ENCODE peak calls at places on chromosomes 11 and 22, in six cellular contexts. One of them, this sample, is unnamed.
A peak's percentile ranks its signal among the peaks of the same experiment; 100 is the strongest.

GRCh38 chr11:73308963-73309960 is 1.2 kb downstream of the ARHGEF17 start:
- DNase-seq in A549: peak; percentile 88
- DNase-seq in HepG2: peak; percentile 92
- DNase-seq in GM12878: no peak
- DNase-seq in K562: peak; percentile 47
- DNase-seq in NB4: peak; percentile 91
- DNase-seq in this sample: peak; percentile 92

GRCh38 chr11:61956191-61957027 is 6.3 kb downstream of the BEST1 start:
- DNase-seq in K562: no peak
- DNase-seq in HepG2: no peak
- DNase-seq in NB4: no peak
- DNase-seq in A549: no peak
- DNase-seq in GM12878: no peak
- DNase-seq in this sample: no peak

GRCh38 chr22:45785458-45785857 is 113.8 kb downstream of the ATXN10 start:
- DNase-seq in A549: peak; percentile 75
- DNase-seq in K562: no peak
- DNase-seq in HepG2: peak; percentile 28
- DNase-seq in NB4: no peak
- DNase-seq in GM12878: no peak
- DNase-seq in this sample: no peak

GRCh38 chr11:83004855-83005556 is 66.7 kb downstream of the RAB30 start:
- DNase-seq in GM12878: no peak
- DNase-seq in A549: no peak
- DNase-seq in K562: no peak
- DNase-seq in HepG2: no peak
- DNase-seq in NB4: no peak
- DNase-seq in this sample: no peak

GRCh38 chr11:21556936-21557335 is 635.9 kb upstream of the ANO5 start:
- DNase-seq in HepG2: no peak
- DNase-seq in K562: no peak
- DNase-seq in GM12878: no peak
- DNase-seq in A549: no peak
- DNase-seq in NB4: no peak
- DNase-seq in this sample: no peak

GRCh38 chr11:116773203-116774112 is 671 bp upstream of the BUD13 start:
- DNase-seq in HepG2: no peak
- DNase-seq in A549: no peak
- DNase-seq in K562: no peak
- DNase-seq in NB4: peak; percentile 83
- DNase-seq in GM12878: no peak
- DNase-seq in this sample: peak; percentile 63

GRCh38 chr22:17431179-17431578 is 61.9 kb downstream of the CECR2 start:
- DNase-seq in K562: no peak
- DNase-seq in A549: no peak
- DNase-seq in NB4: peak; percentile 8
- DNase-seq in GM12878: no peak
- DNase-seq in HepG2: no peak
- DNase-seq in this sample: no peak

GRCh38 chr11:34242037-34242625 is 115.7 kb downstream of the ABTB2 start:
- DNase-seq in GM12878: no peak
- DNase-seq in K562: peak; percentile 85
- DNase-seq in NB4: no peak
- DNase-seq in A549: peak; percentile 65
- DNase-seq in HepG2: no peak
- DNase-seq in this sample: no peak

GRCh38 chr22:28297504-28297903 is 378.4 kb upstream of the PITPNB start:
- DNase-seq in NB4: peak; percentile 29
- DNase-seq in K562: no peak
- DNase-seq in HepG2: no peak
- DNase-seq in GM12878: no peak
- DNase-seq in A549: no peak
- DNase-seq in this sample: no peak

GRCh38 chr11:126992065-126992803 is 8.3 kb downstream of the KIRREL3 start:
- DNase-seq in A549: peak; percentile 86
- DNase-seq in GM12878: no peak
- DNase-seq in HepG2: no peak
- DNase-seq in NB4: no peak
- DNase-seq in K562: no peak
- DNase-seq in this sample: no peak

GRCh38 chr11:104198576-104198975 is 34.6 kb upstream of the PDGFD start:
- DNase-seq in A549: no peak
- DNase-seq in NB4: peak; percentile 84
- DNase-seq in K562: no peak
- DNase-seq in HepG2: no peak
- DNase-seq in GM12878: no peak
- DNase-seq in this sample: no peak

GRCh38 chr11:72127923-72128322 is 7.6 kb upstream of the FOLR3 start:
- DNase-seq in GM12878: no peak
- DNase-seq in NB4: no peak
- DNase-seq in A549: no peak
- DNase-seq in HepG2: no peak
- DNase-seq in K562: no peak
- DNase-seq in this sample: no peak

GRCh38 chr11:10275714-10276113 is 18.3 kb downstream of the SBF2 start:
- DNase-seq in A549: no peak
- DNase-seq in GM12878: no peak
- DNase-seq in HepG2: no peak
- DNase-seq in K562: no peak
- DNase-seq in NB4: no peak
- DNase-seq in this sample: no peak

GRCh38 chr11:117597083-117597482 is 199.9 kb downstream of the DSCAML1 start:
- DNase-seq in NB4: peak; percentile 64
- DNase-seq in GM12878: no peak
- DNase-seq in HepG2: peak; percentile 21
- DNase-seq in K562: peak; percentile 41
- DNase-seq in A549: peak; percentile 38
- DNase-seq in this sample: peak; percentile 38

GRCh38 chr11:126317681-126318641 is 14.1 kb downstream of the DCPS start:
- DNase-seq in A549: no peak
- DNase-seq in HepG2: no peak
- DNase-seq in NB4: peak; percentile 85
- DNase-seq in GM12878: no peak
- DNase-seq in K562: no peak
- DNase-seq in this sample: no peak

GRCh38 chr22:40525250-40525884 is 111.2 kb downstream of the MRTFA start:
- DNase-seq in HepG2: peak; percentile 31
- DNase-seq in NB4: peak; percentile 62
- DNase-seq in A549: peak; percentile 65
- DNase-seq in GM12878: no peak
- DNase-seq in K562: peak; percentile 20
- DNase-seq in this sample: peak; percentile 65

GRCh38 chr11:133064152-133064877 is 468.0 kb downstream of the OPCML start:
- DNase-seq in A549: no peak
- DNase-seq in K562: no peak
- DNase-seq in HepG2: peak; percentile 16
- DNase-seq in GM12878: no peak
- DNase-seq in NB4: peak; percentile 27
- DNase-seq in this sample: peak; percentile 48

GRCh38 chr22:44354288-44354687 is 41.5 kb upstream of the SHISAL1 start:
- DNase-seq in HepG2: no peak
- DNase-seq in GM12878: no peak
- DNase-seq in NB4: no peak
- DNase-seq in A549: no peak
- DNase-seq in K562: no peak
- DNase-seq in this sample: no peak

GRCh38 chr11:69243496-69244200 is 50.3 kb upstream of the MYEOV start:
- DNase-seq in K562: no peak
- DNase-seq in NB4: no peak
- DNase-seq in GM12878: no peak
- DNase-seq in HepG2: no peak
- DNase-seq in A549: no peak
- DNase-seq in this sample: no peak

GRCh38 chr11:69948256-69949141 is 129.3 kb upstream of the FGF3 start:
- DNase-seq in GM12878: no peak
- DNase-seq in HepG2: peak; percentile 35
- DNase-seq in NB4: no peak
- DNase-seq in K562: peak; percentile 75
- DNase-seq in A549: peak; percentile 83
- DNase-seq in this sample: no peak

GRCh38 chr11:76598426-76598839 is 72.1 kb downstream of the LRRC32 start:
- DNase-seq in K562: peak; percentile 57
- DNase-seq in NB4: peak; percentile 71
- DNase-seq in A549: peak; percentile 64
- DNase-seq in HepG2: peak; percentile 31
- DNase-seq in GM12878: peak; percentile 12
- DNase-seq in this sample: peak; percentile 42

GRCh38 chr11:128232588-128232987 is 354.8 kb downstream of the ETS1 start:
- DNase-seq in NB4: no peak
- DNase-seq in HepG2: no peak
- DNase-seq in K562: no peak
- DNase-seq in GM12878: no peak
- DNase-seq in A549: no peak
- DNase-seq in this sample: no peak

GRCh38 chr11:29328961-29329441 is 687.8 kb downstream of the KCNA4 start:
- DNase-seq in GM12878: no peak
- DNase-seq in HepG2: peak; percentile 35
- DNase-seq in K562: no peak
- DNase-seq in NB4: peak; percentile 27
- DNase-seq in A549: peak; percentile 84
- DNase-seq in this sample: peak; percentile 75
- TF ChIP-seq CTCF in GM12878: peak; percentile 41
- TF ChIP-seq CTCF in HepG2: peak; percentile 77
- TF ChIP-seq CTCF in K562: no peak
- TF ChIP-seq CTCF in NB4: peak; percentile 26
- TF ChIP-seq CTCF in A549: peak; percentile 86
- TF ChIP-seq CTCF in this sample: peak; percentile 66

GRCh38 chr22:43228330-43228729 is 41.4 kb upstream of the TTLL12 start:
- DNase-seq in K562: peak; percentile 59
- DNase-seq in HepG2: no peak
- DNase-seq in GM12878: no peak
- DNase-seq in NB4: peak; percentile 72
- DNase-seq in A549: peak; percentile 53
- DNase-seq in this sample: peak; percentile 36
- TF ChIP-seq MYC in K562: no peak
- TF ChIP-seq MYC in HepG2: no peak
- TF ChIP-seq MYC in GM12878: no peak
- TF ChIP-seq MYC in NB4: no peak
- TF ChIP-seq MYC in A549: no peak
- TF ChIP-seq MYC in this sample: no peak

GRCh38 chr11:60887531-60887930 is 18.9 kb downstream of the PRPF19 start:
- DNase-seq in NB4: peak; percentile 74
- DNase-seq in K562: peak; percentile 66
- DNase-seq in HepG2: peak; percentile 66
- DNase-seq in GM12878: no peak
- DNase-seq in A549: peak; percentile 53
- DNase-seq in this sample: peak; percentile 56
- TF ChIP-seq CTCF in NB4: peak; percentile 63
- TF ChIP-seq CTCF in K562: peak; percentile 91
- TF ChIP-seq CTCF in HepG2: peak; percentile 95
- TF ChIP-seq CTCF in GM12878: peak; percentile 58
- TF ChIP-seq CTCF in A549: peak; percentile 49
- TF ChIP-seq CTCF in this sample: peak; percentile 66

GRCh38 chr11:84091212-84091986 is 805.2 kb upstream of the CCDC90B start:
- DNase-seq in K562: no peak
- DNase-seq in HepG2: no peak
- DNase-seq in A549: no peak
- DNase-seq in NB4: no peak
- DNase-seq in GM12878: no peak
- DNase-seq in this sample: no peak

GRCh38 chr11:84089072-84090057 is 803.2 kb upstream of the CCDC90B start:
- DNase-seq in HepG2: peak; percentile 1
- DNase-seq in A549: no peak
- DNase-seq in GM12878: no peak
- DNase-seq in NB4: no peak
- DNase-seq in K562: no peak
- DNase-seq in this sample: no peak
- TF ChIP-seq MYC in HepG2: no peak
- TF ChIP-seq MYC in A549: no peak
- TF ChIP-seq MYC in GM12878: no peak
- TF ChIP-seq MYC in NB4: no peak
- TF ChIP-seq MYC in K562: no peak
- TF ChIP-seq MYC in this sample: no peak

GRCh38 chr11:65958306-65958705 is 3.2 kb upstream of the SART1 start:
- DNase-seq in K562: no peak
- DNase-seq in NB4: peak; percentile 57
- DNase-seq in HepG2: no peak
- DNase-seq in GM12878: no peak
- DNase-seq in A549: no peak
- DNase-seq in this sample: no peak
- TF ChIP-seq CTCF in K562: no peak
- TF ChIP-seq CTCF in NB4: no peak
- TF ChIP-seq CTCF in HepG2: no peak
- TF ChIP-seq CTCF in GM12878: no peak
- TF ChIP-seq CTCF in A549: no peak
- TF ChIP-seq CTCF in this sample: no peak

DNA sequence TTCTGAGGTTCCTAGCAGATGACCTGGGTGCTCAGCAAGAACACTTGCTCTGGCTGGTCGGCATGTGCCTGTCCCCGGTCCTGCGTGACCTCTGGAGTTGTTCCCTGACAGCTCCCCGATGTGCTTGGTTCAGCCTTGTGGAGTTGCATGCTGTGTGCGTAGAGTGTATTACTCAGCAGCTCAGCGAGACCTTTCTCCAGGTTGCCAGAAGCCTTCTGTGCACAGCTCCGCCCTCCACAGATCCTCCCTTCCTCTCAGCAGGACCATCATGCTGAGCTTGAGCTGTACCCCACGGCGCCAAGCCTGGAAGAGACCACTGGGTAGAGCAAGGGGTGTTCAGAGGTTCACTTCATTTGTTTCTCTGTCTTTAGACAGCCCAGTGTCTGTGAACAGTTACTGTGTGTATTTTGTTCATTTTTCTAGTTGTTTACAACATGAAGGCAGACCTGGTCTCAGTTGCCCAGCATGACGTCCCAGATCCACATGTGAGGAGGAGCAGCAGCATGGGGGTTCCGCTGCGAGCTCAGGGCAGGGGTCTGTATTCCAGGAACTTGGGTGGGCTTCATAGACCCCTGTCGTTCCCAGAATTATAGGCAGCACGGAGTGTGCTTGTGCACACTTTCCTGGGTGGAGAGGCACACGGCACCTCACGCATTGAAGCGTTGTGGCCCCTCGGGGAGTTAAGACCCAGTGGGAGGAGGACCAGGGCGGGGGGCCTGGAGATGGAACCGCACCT is 148.6 kb downstream of the IGLL1 start:
- DNase-seq in GM12878: no peak
- DNase-seq in NB4: no peak
- DNase-seq in A549: peak; percentile 28
- DNase-seq in HepG2: peak; percentile 11
- DNase-seq in K562: peak; percentile 40
- DNase-seq in this sample: no peak
- TF ChIP-seq MYC in GM12878: no peak
- TF ChIP-seq MYC in NB4: no peak
- TF ChIP-seq MYC in A549: no peak
- TF ChIP-seq MYC in HepG2: no peak
- TF ChIP-seq MYC in K562: no peak
- TF ChIP-seq MYC in this sample: no peak

This sample was measured in endothelial cell of umbilical vein.